ENCODE peak calls at places on chromosomes 12 and 14, in six cellular contexts. V is IMR-90, D is trophoblast cell, A is mesenchymal stem cell, L is H9, H is neuronal stem cell. B is an unnamed sample.

GRCh38 chr12:119808441-119808840 is 68.7 kb downstream of the CIT start:
- DNase-seq in V (peak; percentile 32), D (no peak), A (no peak), L (no peak), H (no peak), B (no peak)

GRCh38 chr12:122865268-122866231 is 30.3 kb downstream of the HIP1R start:
- DNase-seq in V (no peak), D (no peak), A (no peak), L (no peak), H (no peak), B (peak; percentile 45)

GRCh38 chr12:110312581-110313360 is 31.7 kb downstream of the ATP2A2 start:
- DNase-seq in V (peak; percentile 72), D (peak; percentile 64), A (peak; percentile 70), L (no peak), H (no peak), B (peak; percentile 35)

GRCh38 chr12:2179953-2180736 is 127.4 kb downstream of the CACNA1C start:
- DNase-seq in V (peak; percentile 98), D (no peak), A (peak; percentile 97), L (no peak), H (no peak), B (no peak)

GRCh38 chr12:113130457-113131135 is 5.0 kb downstream of the RASAL1 start:
- DNase-seq in V (no peak), D (no peak), A (no peak), L (peak; percentile 88), H (no peak), B (peak; percentile 81)

GRCh38 chr12:13241833-13242232 is 45.3 kb downstream of the EMP1 start:
- DNase-seq in V (peak; percentile 42), D (no peak), A (peak; percentile 33), L (no peak), H (no peak), B (no peak)

GRCh38 chr12:2609020-2609419 is 185.8 kb upstream of the FKBP4 start:
- DNase-seq in V (no peak), D (no peak), A (no peak), L (no peak), H (no peak), B (no peak)

GRCh38 chr12:77980782-77981181 is 150.1 kb downstream of the NAV3 start:
- DNase-seq in V (no peak), D (no peak), A (no peak), L (no peak), H (no peak), B (no peak)

GRCh38 chr12:122878780-122879612 is 16.9 kb downstream of the VPS37B start:
- DNase-seq in V (no peak), D (no peak), A (no peak), L (no peak), H (no peak), B (no peak)

GRCh38 chr14:62071029-62071428 is 308.8 kb downstream of the SNAPC1 start:
- DNase-seq in V (peak; percentile 8), D (no peak), A (peak; percentile 1), L (no peak), H (no peak), B (peak; percentile 48)

GRCh38 chr12:76033116-76034001 is 1.8 kb upstream of the PHLDA1 start:
- DNase-seq in V (peak; percentile 64), D (no peak), A (peak; percentile 58), L (no peak), H (no peak), B (no peak)

GRCh38 chr14:103522649-103523582 is at the start of gene CKB:
- DNase-seq in V (peak; percentile 45), D (no peak), A (peak; percentile 71), L (peak; percentile 75), H (peak; percentile 74), B (peak; percentile 71)

GRCh38 chr12:12265571-12266388 is 1.1 kb downstream of the LRP6 start:
- DNase-seq in V (peak; percentile 64), D (no peak), A (peak; percentile 61), L (no peak), H (no peak), B (peak; percentile 56)

GRCh38 chr14:47678157-47678556 is 2.8 kb upstream of the MDGA2 start:
- DNase-seq in V (no peak), D (no peak), A (no peak), L (no peak), H (no peak), B (peak; percentile 31)

GRCh38 chr12:75482636-75483035 is 2.1 kb downstream of the GLIPR1 start:
- DNase-seq in V (no peak), D (no peak), A (peak; percentile 34), L (no peak), H (no peak), B (no peak)

GRCh38 chr14:68143341-68143807 is 323.8 kb downstream of the RAD51B start:
- DNase-seq in V (peak; percentile 36), D (no peak), A (peak; percentile 47), L (no peak), H (no peak), B (no peak)

GRCh38 chr12:9604288-9604687 is 3.4 kb downstream of the KLRB1 start:
- DNase-seq in V (no peak), D (no peak), A (no peak), L (no peak), H (no peak), B (no peak)

GRCh38 chr14:43243168-43243567 is 1263.9 kb downstream of the FSCB start:
- DNase-seq in V (no peak), D (no peak), A (no peak), L (no peak), H (no peak), B (no peak)

GRCh38 chr12:75979181-75979580 is 52.4 kb downstream of the PHLDA1 start:
- DNase-seq in V (peak; percentile 66), D (no peak), A (peak; percentile 83), L (no peak), H (no peak), B (no peak)

GRCh38 chr14:51394804-51395203 is 154.8 kb downstream of the TMX1 start:
- DNase-seq in V (no peak), D (no peak), A (no peak), L (no peak), H (no peak), B (peak; percentile 29)

GRCh38 chr12:118064608-118065007 is 3.6 kb upstream of the WSB2 start:
- DNase-seq in V (no peak), D (no peak), A (peak; percentile 24), L (peak; percentile 51), H (no peak), B (peak; percentile 68)

DNA sequence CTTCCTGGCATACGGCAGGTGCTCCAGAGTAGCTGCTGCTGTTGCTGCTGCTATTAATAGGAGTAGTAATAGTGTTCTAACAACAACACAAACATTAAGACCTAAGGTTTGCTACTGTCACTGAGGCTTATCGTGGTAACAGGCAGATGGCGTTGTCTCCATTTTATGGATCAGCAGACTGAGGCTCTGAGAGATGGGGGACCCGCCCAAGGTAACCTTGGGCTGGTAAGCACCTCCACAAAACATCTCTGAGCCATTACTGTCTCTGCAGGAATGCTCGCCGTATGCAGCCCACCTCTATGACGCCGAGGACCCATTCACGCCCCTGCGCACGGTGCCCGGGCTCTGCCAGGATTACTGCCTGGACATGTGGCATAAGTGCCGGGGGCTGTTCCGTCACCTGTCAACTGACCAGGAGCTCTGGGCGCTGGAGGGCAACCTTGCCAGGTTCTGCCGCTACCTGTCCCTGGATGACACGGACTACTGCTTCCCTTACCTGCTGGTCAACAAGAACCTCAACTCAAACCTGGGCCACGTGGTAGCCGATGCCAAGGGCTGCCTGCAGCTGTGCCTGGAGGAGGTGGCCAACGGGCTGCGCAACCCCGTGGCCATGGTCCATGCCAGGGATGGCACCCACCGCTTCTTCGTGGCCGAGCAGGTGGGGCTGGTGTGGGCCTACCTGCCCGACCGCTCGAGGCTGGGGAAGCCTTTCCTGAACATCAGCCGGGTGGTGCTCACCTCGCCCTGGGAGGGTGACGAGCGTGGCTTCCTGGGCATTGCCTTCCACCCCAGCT is 7.2 kb downstream of the HHIPL1 start:
- DNase-seq in V (no peak), D (no peak), A (no peak), L (no peak), H (no peak), B (no peak)
- H2AK5ac ChIP-seq in V (no peak overlapping the region), D (no peak overlapping the region), A (no peak overlapping the region), L (no peak overlapping the region), H (peak overlapping the region; percentile 90), B (no peak overlapping the region)

DNA sequence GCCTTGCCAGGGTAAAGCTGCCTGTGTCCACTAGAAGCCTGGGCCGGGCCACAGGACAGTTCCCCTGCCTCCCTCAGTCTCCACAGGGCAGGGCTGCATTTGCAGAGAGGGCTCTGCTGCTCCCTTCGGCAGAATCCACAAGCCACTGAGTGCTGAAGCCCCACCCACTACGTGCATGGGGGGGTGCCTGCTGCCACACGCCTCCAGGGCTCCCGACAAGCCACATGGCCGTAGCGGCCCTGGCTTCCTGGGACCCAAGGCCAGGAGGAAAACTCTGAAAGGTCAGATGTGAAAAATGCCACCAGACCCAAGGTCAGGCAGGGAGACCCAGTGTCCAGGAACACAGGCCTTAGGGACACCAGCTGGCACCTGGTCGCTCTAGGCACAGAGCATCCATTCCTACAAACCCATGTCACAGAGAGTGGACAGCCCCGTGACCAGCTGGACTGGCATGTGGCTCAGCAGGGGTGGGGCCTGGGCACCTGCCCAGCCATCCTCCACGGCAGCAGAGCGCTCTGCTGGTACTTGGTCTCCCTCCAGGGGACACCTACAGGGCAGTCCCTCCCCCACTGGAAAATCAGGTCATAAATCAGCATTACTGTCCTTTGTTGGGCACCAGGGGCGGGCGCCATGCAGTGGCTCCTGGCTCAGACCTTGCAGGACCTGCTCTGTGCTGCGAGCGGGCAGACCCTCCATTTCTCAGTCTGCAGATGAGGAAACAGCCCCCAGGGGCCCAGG is 42.9 kb downstream of the CCDC85C start:
- DNase-seq in V (no peak), D (no peak), A (no peak), L (no peak), H (no peak), B (no peak)
- H3K27ac ChIP-seq in V (no peak overlapping the region), D (no peak overlapping the region), A (no peak overlapping the region), L (no peak overlapping the region), H (no peak overlapping the region), B (no peak overlapping the region)

GRCh38 chr14:93035585-93035916 is 80.2 kb downstream of the ITPK1 start:
- DNase-seq in V (no peak), D (no peak), A (no peak), L (no peak), H (no peak), B (no peak)
- H2AK5ac ChIP-seq in V (peak overlapping the region; percentile 3), D (no peak overlapping the region), A (no peak overlapping the region), L (no peak overlapping the region), H (peak overlapping the region; percentile 6), B (no peak overlapping the region)

GRCh38 chr14:96254696-96255095 is 1.3 kb upstream of the BDKRB1 start:
- DNase-seq in V (no peak), D (no peak), A (peak; percentile 50), L (no peak), H (no peak), B (no peak)
- H3K27ac ChIP-seq in V (peak overlapping the region; percentile 80), D (peak overlapping the region; percentile 44), A (no peak overlapping the region), L (no peak overlapping the region), H (no peak overlapping the region), B (no peak overlapping the region)